ENCODE peak calls at places on chromosomes 2 and 18, in four cellular contexts. U is K562, R is A549, Z is HepG2. N is an unnamed sample.

GRCh38 chr2:233115121-233115520 is 55.0 kb downstream of the INPP5D start:
- DNase-seq in U (no peak), Z (no peak), R (no peak), N (no peak)

GRCh38 chr2:65877331-65877791 is 445.0 kb upstream of the SPRED2 start:
- DNase-seq in Z (no peak), U (no peak), R (no peak), N (no peak)

GRCh38 chr2:185338104-185338503 is 400.5 kb upstream of the FSIP2 start:
- DNase-seq in U (no peak), R (no peak), Z (no peak), N (no peak)

GRCh38 chr2:68237976-68238580 is 14.3 kb downstream of the PPP3R1 start:
- DNase-seq in Z (no peak), U (no peak), R (no peak), N (no peak)

GRCh38 chr2:81624825-81625224 is 1320.3 kb upstream of the LRRTM1 start:
- DNase-seq in R (no peak), Z (no peak), U (no peak), N (no peak)

GRCh38 chr2:43387092-43388062 is 161.0 kb upstream of the ZFP36L2 start:
- DNase-seq in U (no peak), R (no peak), Z (no peak), N (no peak)

GRCh38 chr2:162242586-162243304 is 500 bp downstream of the FAP start:
- DNase-seq in R (no peak), U (no peak), Z (no peak), N (no peak)

GRCh38 chr18:56532176-56532840 is 106.1 kb downstream of the TXNL1 start:
- DNase-seq in U (no peak), Z (no peak), R (no peak), N (no peak)

GRCh38 chr2:124264496-124265160 is 239.5 kb downstream of the CNTNAP5 start:
- DNase-seq in U (no peak), R (no peak), Z (no peak), N (no peak)

GRCh38 chr2:88227446-88227845 is 57.3 kb downstream of the THNSL2 start:
- DNase-seq in U (no peak), Z (no peak), R (peak), N (no peak)

GRCh38 chr2:51220606-51221005 is 188.7 kb upstream of the NRXN1 start:
- DNase-seq in R (no peak), U (no peak), Z (no peak), N (no peak)

GRCh38 chr18:36303203-36303844 is 5.8 kb downstream of the FHOD3 start:
- DNase-seq in R (no peak), Z (no peak), U (no peak), N (no peak)

GRCh38 chr18:36301884-36302283 is 4.4 kb downstream of the FHOD3 start:
- DNase-seq in Z (no peak), U (no peak), R (no peak), N (no peak)

GRCh38 chr18:36300211-36300610 is 2.7 kb downstream of the FHOD3 start:
- DNase-seq in Z (no peak), R (no peak), U (no peak), N (no peak)

GRCh38 chr18:36304723-36305122 is 7.2 kb downstream of the FHOD3 start:
- DNase-seq in Z (no peak), R (no peak), U (no peak), N (no peak)

GRCh38 chr18:36302676-36303075 is 5.2 kb downstream of the FHOD3 start:
- DNase-seq in Z (no peak), R (no peak), U (no peak), N (no peak)
- TF ChIP-seq PHF8 in Z (no peak), R (no peak), U (no peak), N (no peak)

DNA sequence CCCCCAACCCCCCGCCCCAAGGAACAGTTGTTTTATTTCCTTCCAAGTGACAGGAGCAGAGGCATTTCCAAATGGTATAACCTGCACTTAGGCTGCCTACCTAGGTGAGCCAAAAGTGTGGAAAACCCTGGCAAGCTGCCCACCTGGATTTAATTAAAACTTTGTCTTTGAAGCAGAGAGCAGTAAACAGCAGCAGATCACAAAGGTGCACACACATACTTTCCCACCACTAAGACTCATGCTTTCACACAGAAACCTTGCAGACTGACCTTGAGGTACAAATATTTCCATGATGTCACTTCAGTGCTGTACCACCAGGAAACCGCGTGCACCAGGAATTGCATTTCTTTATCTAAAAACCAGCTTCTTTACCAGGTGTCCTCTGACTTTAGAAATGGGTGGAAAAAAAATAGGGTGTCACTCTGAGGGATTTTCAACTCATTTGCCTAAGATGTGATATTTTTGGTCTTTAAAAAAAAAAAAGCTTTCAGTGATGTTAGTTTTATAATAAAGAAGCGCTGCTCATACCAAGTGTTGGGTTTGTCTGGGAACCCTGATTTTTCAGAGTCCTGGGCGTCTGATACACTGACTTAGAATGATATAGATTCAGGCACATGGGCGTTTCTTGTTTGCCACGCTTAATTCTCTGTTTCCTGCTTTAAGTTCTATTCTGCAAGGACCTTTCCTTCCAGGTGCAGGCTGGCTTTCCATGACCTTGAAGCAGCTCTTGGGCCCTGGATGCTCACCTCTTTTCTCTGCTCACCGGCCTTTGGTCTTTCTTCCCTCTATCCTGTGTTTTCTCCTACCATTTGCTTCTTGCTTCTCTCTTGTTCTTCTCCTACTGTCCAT is 70.7 kb upstream of the BCL2L11 start:
- DNase-seq in R (no peak), Z (peak), U (no peak), N (no peak)
- TF ChIP-seq PHF8 in R (no peak), Z (no peak), U (no peak), N (no peak)

DNA sequence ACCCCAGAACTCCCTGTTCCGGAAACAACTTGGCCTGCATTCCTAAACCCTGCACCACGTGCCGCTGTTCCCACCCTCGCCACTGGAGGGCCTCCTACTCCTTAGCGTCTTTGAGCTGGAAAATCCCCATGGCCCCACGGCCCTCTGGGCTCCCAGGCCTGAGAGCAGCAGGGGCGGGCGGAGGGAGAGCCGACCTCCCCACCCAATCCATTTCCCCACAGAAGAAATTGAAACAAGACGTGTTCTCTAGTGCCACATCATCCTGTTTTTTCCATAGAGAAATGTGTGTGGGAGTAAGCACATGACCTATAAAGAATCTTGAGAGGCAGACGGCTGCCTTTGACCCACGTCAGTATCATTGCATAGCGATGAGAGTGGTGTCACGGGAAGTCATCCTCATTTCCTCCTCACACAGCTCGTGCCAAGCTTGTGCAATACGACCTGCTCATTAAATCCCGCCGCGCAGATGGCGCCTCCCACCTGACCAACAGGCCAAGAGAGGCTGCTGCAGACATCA is 79.2 kb downstream of the LAMA1 start:
- DNase-seq in U (peak), Z (peak), R (peak), N (peak)
- TF ChIP-seq PHF8 in U (no peak), Z (no peak), R (no peak), N (no peak)

DNA sequence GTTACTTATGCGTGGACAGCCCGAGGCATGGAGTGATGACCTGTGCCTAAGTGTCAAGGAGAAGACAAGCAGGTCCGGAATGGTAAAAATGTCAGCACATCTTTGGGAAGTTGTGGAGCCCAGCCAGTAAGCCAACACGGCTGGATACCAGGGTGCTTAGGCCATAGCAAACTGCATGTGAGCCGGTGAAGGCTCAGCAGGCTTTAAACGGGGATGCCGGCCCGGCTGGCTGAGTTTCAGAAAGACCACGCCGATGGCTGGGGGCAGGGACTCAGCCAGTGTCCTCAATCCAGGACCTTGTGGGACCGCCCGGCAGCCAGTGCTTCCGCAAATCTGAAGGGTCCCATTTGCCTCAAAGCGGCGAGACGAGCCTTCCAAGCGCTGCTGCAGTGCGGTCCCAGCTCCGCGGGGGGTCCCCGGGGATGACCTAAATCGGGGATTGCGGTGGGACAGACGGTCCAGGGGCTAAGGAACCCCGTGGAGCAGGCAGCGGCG is 946 bp upstream of the AGAP1 start:
- DNase-seq in Z (no peak), U (no peak), R (no peak), N (peak)
- TF ChIP-seq PHF8 in Z (no peak), U (no peak), R (no peak), N (peak)

GRCh38 chr2:21822505-21822904 is 698.7 kb downstream of the TDRD15 start:
- DNase-seq in Z (no peak), U (no peak), R (no peak), N (no peak)
- TF ChIP-seq PHF8 in Z (no peak), U (no peak), R (no peak), N (no peak)

DNA sequence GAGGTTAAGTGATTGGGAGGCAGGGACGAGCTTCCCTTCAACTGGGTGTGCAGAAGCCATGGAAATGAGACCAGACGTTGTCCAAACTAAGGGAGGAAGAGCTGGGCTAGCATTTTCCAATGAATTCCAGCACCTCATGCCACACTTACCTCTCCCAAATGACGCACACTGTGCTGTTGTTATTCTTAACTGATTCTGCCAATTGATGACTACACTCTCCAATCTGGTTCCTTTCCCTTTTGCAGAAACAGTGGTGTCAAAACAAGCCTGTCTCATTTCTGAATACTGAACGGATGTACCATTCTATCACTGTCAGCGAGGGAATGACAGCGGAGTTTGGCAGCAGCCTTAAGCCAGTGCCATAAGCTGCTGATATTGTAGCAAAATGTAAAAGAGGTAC is 380.5 kb upstream of the HNRNPA3 start:
- DNase-seq in R (no peak), U (no peak), Z (no peak), N (no peak)
- TF ChIP-seq PHF8 in R (no peak), U (no peak), Z (no peak), N (no peak)

GRCh38 chr2:54538537-54538936 is 82.4 kb downstream of the SPTBN1 start:
- DNase-seq in Z (no peak), R (no peak), U (no peak), N (no peak)
- TF ChIP-seq PHF8 in Z (no peak), R (no peak), U (no peak), N (no peak)

DNA sequence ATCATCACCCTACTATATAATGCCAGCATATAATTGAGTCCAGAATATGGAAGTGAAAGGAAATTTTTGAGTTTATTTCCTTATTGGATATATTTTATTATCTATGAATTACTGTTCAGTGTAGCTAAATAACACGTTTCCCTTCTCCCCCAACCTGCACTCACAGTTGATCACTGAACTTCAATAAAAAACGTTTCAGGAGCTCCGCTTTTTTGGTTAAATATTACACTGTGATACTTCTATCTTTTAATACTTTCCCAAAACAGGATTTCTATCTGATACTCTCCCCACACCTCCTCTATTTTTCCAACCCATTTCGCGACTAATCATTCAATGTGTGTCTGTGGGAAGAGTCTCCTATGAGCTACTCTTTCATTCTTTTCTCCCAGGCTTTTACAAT is 7.2 kb downstream of the VSNL1 start:
- DNase-seq in R (no peak), Z (no peak), U (no peak), N (no peak)
- TF ChIP-seq PHF8 in R (no peak), Z (no peak), U (no peak), N (no peak)

GRCh38 chr2:240461471-240462072 is 26.1 kb downstream of the GPC1 start:
- DNase-seq in Z (no peak), R (no peak), U (no peak), N (no peak)

GRCh38 chr2:240462073-240462703 is 26.7 kb downstream of the GPC1 start:
- DNase-seq in Z (no peak), U (no peak), R (no peak), N (no peak)

GRCh38 chr2:240463274-240463865 is 27.9 kb downstream of the GPC1 start:
- DNase-seq in R (no peak), U (no peak), Z (no peak), N (no peak)

GRCh38 chr2:240463866-240464481 is 28.5 kb downstream of the GPC1 start:
- DNase-seq in U (no peak), R (no peak), Z (no peak), N (no peak)

GRCh38 chr2:240462704-240463273 is 27.3 kb downstream of the GPC1 start:
- DNase-seq in R (no peak), U (no peak), Z (no peak), N (no peak)
- TF ChIP-seq PHF8 in R (no peak), U (no peak), Z (no peak), N (no peak)

GRCh38 chr2:229477269-229477668 is 206.2 kb upstream of the PID1 start:
- DNase-seq in Z (no peak), R (no peak), U (no peak), N (no peak)
- TF ChIP-seq PHF8 in Z (no peak), R (no peak), U (no peak), N (no peak)